ENCODE peak calls at places on chromosome 20, in eight cellular contexts. E is activated B cell treated with CpG ODN at 0.5 μM for 24 hours; K is HS-27A; Q is fibroblast of gingiva; T is CD8-positive, alpha-beta T cell; G is A549; Z is glutamatergic neuron; N is activated T-cell treated with anti-CD3 and anti-CD28 coated beads for 1 hour. J is an unnamed sample.

GRCh38 chr20:21278829-21279228 is 24.3 kb upstream of the XRN2 start:
- DNase-seq in Z (no peak), E (no peak), G (no peak), N (no peak), K (no peak), Q (no peak), T (no peak), J (no peak)

GRCh38 chr20:19974621-19975435 is 42.3 kb upstream of the NAA20 start:
- DNase-seq in N (no peak), Q (peak; percentile 98), E (no peak), T (no peak), K (no peak), G (peak; percentile 89), Z (no peak), J (no peak)

GRCh38 chr20:21574443-21574842 is 60.6 kb upstream of the NKX2-2 start:
- DNase-seq in E (no peak), T (no peak), K (no peak), Z (no peak), N (no peak), Q (no peak), G (no peak), J (no peak)

GRCh38 chr20:63119451-63120285 is 96.3 kb downstream of the YTHDF1 start:
- DNase-seq in T (no peak), K (no peak), E (no peak), Z (peak; percentile 17), Q (no peak), G (no peak), N (no peak), J (no peak)

GRCh38 chr20:32019563-32020463 is 9.6 kb downstream of the CCM2L start:
- DNase-seq in T (no peak), K (no peak), E (no peak), N (no peak), Q (no peak), Z (no peak), G (no peak), J (no peak)

GRCh38 chr20:23266530-23267398 is 83.8 kb upstream of the NXT1 start:
- DNase-seq in N (no peak), T (no peak), Q (no peak), G (no peak), K (no peak), Z (no peak), E (no peak), J (no peak)

GRCh38 chr20:59063358-59064213 is 21.0 kb upstream of the PRELID3B start:
- DNase-seq in K (no peak), Z (no peak), T (no peak), Q (no peak), G (peak; percentile 39), E (no peak), N (no peak), J (no peak)

GRCh38 chr20:61807426-61808160 is 258.1 kb downstream of the TAF4 start:
- DNase-seq in N (no peak), Q (no peak), E (no peak), G (no peak), K (no peak), T (no peak), Z (peak; percentile 9), J (no peak)

GRCh38 chr20:34431168-34431567 is 68.1 kb downstream of the ITCH start:
- DNase-seq in N (no peak), K (no peak), T (no peak), G (no peak), E (no peak), Z (no peak), Q (no peak), J (no peak)

GRCh38 chr20:34293589-34293988 is 9.6 kb downstream of the AHCY start:
- DNase-seq in E (no peak), G (no peak), Q (no peak), N (no peak), Z (no peak), T (no peak), K (no peak), J (no peak)

GRCh38 chr20:48180039-48180438 is 394.8 kb upstream of the SULF2 start:
- DNase-seq in N (no peak), G (peak; percentile 76), K (no peak), Q (no peak), T (no peak), Z (no peak), E (no peak), J (no peak)

GRCh38 chr20:48965189-48965910 is 43.8 kb downstream of the ARFGEF2 start:
- DNase-seq in E (no peak), G (no peak), N (no peak), T (no peak), Z (no peak), K (no peak), Q (peak; percentile 59), J (no peak)

GRCh38 chr20:3282271-3283221 is 43.6 kb upstream of the SLC4A11 start:
- DNase-seq in Z (no peak), T (no peak), E (no peak), K (no peak), G (no peak), N (no peak), Q (no peak), J (no peak)

GRCh38 chr20:62496525-62497218 is 20.9 kb upstream of the GATA5 start:
- DNase-seq in E (no peak), T (no peak), N (peak; percentile 19), K (no peak), G (no peak), Q (no peak), Z (peak; percentile 77), J (no peak)

GRCh38 chr20:38168791-38169589 is 3.9 kb upstream of the TGM2 start:
- DNase-seq in Q (no peak), E (no peak), G (no peak), Z (no peak), N (no peak), K (no peak), T (no peak), J (no peak)

GRCh38 chr20:12067686-12068085 is 150.0 kb downstream of the BTBD3 start:
- DNase-seq in N (no peak), Q (no peak), K (no peak), G (no peak), Z (no peak), T (no peak), E (no peak), J (no peak)

GRCh38 chr20:1377341-1377871 is 15.4 kb downstream of the FKBP1A start:
- DNase-seq in Q (no peak), K (no peak), Z (no peak), E (no peak), G (no peak), T (no peak), N (no peak), J (no peak)

J was measured in T follicular helper cell.